ENCODE peak calls at places on chromosomes 16 and 17, in eight cellular contexts. B is EL; Z is T-helper 1 cell; Y is GOT3; U is H54; G is CD4-positive, alpha-beta T cell; X is AG08395; Q is activated effector memory CD4-positive, alpha-beta T cell treated with anti-CD3 and anti-CD28 coated beads, Interleukin-2, amount 50 U/mL, for 16 hours. J is an unnamed sample.

GRCh38 chr17:3657588-3657869 is 10.8 kb downstream of the TAX1BP3 start:
- DNase-seq in B (no peak), Z (no peak), Y (no peak), U (no peak), G (no peak), X (no peak), Q (no peak), J (no peak)

GRCh38 chr16:29126621-29127020 is 141.8 kb downstream of the LAT start:
- DNase-seq in B (no peak), Z (no peak), Y (no peak), U (no peak), G (no peak), X (no peak), Q (no peak), J (no peak)

GRCh38 chr16:46607529-46607928 is 13.7 kb downstream of the SHCBP1 start:
- DNase-seq in B (peak), Z (no peak), Y (no peak), U (no peak), G (no peak), X (peak), Q (no peak), J (no peak)

GRCh38 chr17:1422907-1423306 is 22.9 kb upstream of the YWHAE start:
- DNase-seq in B (peak), Z (no peak), Y (no peak), U (peak), G (no peak), X (peak), Q (no peak), J (no peak)

GRCh38 chr16:71428385-71428784 is 13.5 kb downstream of the TLE7 start:
- DNase-seq in B (no peak), Z (no peak), Y (no peak), U (no peak), G (no peak), X (no peak), Q (no peak), J (no peak)

GRCh38 chr16:75494184-75494583 is 1.1 kb downstream of the CHST6 start:
- DNase-seq in B (no peak), Z (no peak), Y (no peak), U (no peak), G (no peak), X (no peak), Q (no peak), J (no peak)

GRCh38 chr16:14240216-14240843 is 169.2 kb downstream of the MRTFB start:
- DNase-seq in B (no peak), Z (no peak), Y (no peak), U (no peak), G (no peak), X (peak), Q (no peak), J (no peak)

GRCh38 chr16:79776243-79776884 is 175.8 kb upstream of the MAF start:
- DNase-seq in B (no peak), Z (no peak), Y (no peak), U (no peak), G (no peak), X (peak), Q (no peak), J (no peak)

GRCh38 chr16:83989300-83989699 is 21.3 kb downstream of the NECAB2 start:
- DNase-seq in B (no peak), Z (no peak), Y (no peak), U (no peak), G (no peak), X (no peak), Q (no peak), J (no peak)

GRCh38 chr17:69722518-69722917 is 308.0 kb downstream of the MAP2K6 start:
- DNase-seq in B (no peak), Z (no peak), Y (no peak), U (no peak), G (no peak), X (no peak), Q (no peak), J (no peak)

GRCh38 chr16:69554495-69554894 is 11.3 kb upstream of the NFAT5 start:
- DNase-seq in B (no peak), Z (no peak), Y (no peak), U (no peak), G (no peak), X (no peak), Q (no peak), J (no peak)

GRCh38 chr17:75642221-75643032 is 9.2 kb downstream of the SMIM5 start:
- DNase-seq in B (no peak), Z (no peak), Y (no peak), U (no peak), G (no peak), X (no peak), Q (no peak), J (no peak)

GRCh38 chr17:46868689-46869187 is 17.4 kb downstream of the WNT9B start:
- DNase-seq in B (peak), Z (no peak), Y (no peak), U (no peak), G (no peak), X (no peak), Q (no peak), J (no peak)

GRCh38 chr16:86229866-86230656 is 280.3 kb upstream of the FOXF1 start:
- DNase-seq in B (no peak), Z (no peak), Y (no peak), U (no peak), G (no peak), X (no peak), Q (peak), J (no peak)

GRCh38 chr16:66386629-66387622 is 20.4 kb downstream of the CDH5 start:
- DNase-seq in B (no peak), Z (no peak), Y (no peak), U (no peak), G (no peak), X (no peak), Q (no peak), J (no peak)

GRCh38 chr17:68061512-68062313 is 26.2 kb downstream of the KPNA2 start:
- DNase-seq in B (peak), Z (no peak), Y (no peak), U (no peak), G (no peak), X (peak), Q (no peak), J (no peak)

GRCh38 chr16:13873835-13874438 is 46.0 kb upstream of the ERCC4 start:
- DNase-seq in B (peak), Z (no peak), Y (no peak), U (no peak), G (no peak), X (no peak), Q (no peak), J (no peak)

GRCh38 chr16:24775455-24775854 is 46.0 kb downstream of the TNRC6A start:
- DNase-seq in B (no peak), Z (no peak), Y (no peak), U (no peak), G (no peak), X (peak), Q (no peak), J (no peak)

GRCh38 chr16:87570938-87571867 is 31.1 kb upstream of the JPH3 start:
- DNase-seq in B (peak), Z (no peak), Y (no peak), U (no peak), G (no peak), X (peak), Q (no peak), J (no peak)

GRCh38 chr17:9522074-9522473 is 53.5 kb downstream of the STX8 start:
- DNase-seq in B (peak), Z (no peak), Y (no peak), U (peak), G (no peak), X (peak), Q (no peak), J (no peak)

GRCh38 chr16:89785523-89786155 is 30.8 kb downstream of the FANCA start:
- DNase-seq in B (no peak), Z (peak), Y (no peak), U (no peak), G (peak), X (no peak), Q (no peak), J (no peak)